ENCODE peak calls at places on chromosomes 11 and 22, in eight cellular contexts. One of them, this sample, is unnamed.

GRCh38 chr22:27614291-27615007 is 187.1 kb downstream of the MN1 start:
- DNase-seq in OCI-LY7: no peak
- DNase-seq in right cardiac atrium: peak; percentile 70
- DNase-seq in kidney: no peak
- DNase-seq in epithelial cell of esophagus: no peak
- DNase-seq in transverse colon: no peak
- DNase-seq in retinal pigment epithelial cell: no peak
- DNase-seq in Karpas-422: no peak
- DNase-seq in this sample: no peak

GRCh38 chr11:102577182-102577581 is 46.6 kb upstream of the MMP7 start:
- DNase-seq in OCI-LY7: no peak
- DNase-seq in right cardiac atrium: no peak
- DNase-seq in kidney: no peak
- DNase-seq in epithelial cell of esophagus: peak; percentile 19
- DNase-seq in transverse colon: no peak
- DNase-seq in retinal pigment epithelial cell: no peak
- DNase-seq in Karpas-422: no peak
- DNase-seq in this sample: no peak

GRCh38 chr11:74306440-74307175 is 4.8 kb downstream of the P4HA3 start:
- DNase-seq in OCI-LY7: no peak
- DNase-seq in right cardiac atrium: no peak
- DNase-seq in kidney: no peak
- DNase-seq in epithelial cell of esophagus: no peak
- DNase-seq in transverse colon: no peak
- DNase-seq in retinal pigment epithelial cell: no peak
- DNase-seq in Karpas-422: no peak
- DNase-seq in this sample: no peak

GRCh38 chr11:94740083-94740974 is 27.8 kb upstream of the AMOTL1 start:
- DNase-seq in OCI-LY7: no peak
- DNase-seq in right cardiac atrium: peak; percentile 87
- DNase-seq in kidney: peak; percentile 87
- DNase-seq in epithelial cell of esophagus: no peak
- DNase-seq in transverse colon: peak; percentile 24
- DNase-seq in retinal pigment epithelial cell: no peak
- DNase-seq in Karpas-422: no peak
- DNase-seq in this sample: no peak

GRCh38 chr11:68659158-68659921 is 25.0 kb upstream of the GAL start:
- DNase-seq in OCI-LY7: no peak
- DNase-seq in right cardiac atrium: peak; percentile 82
- DNase-seq in kidney: peak; percentile 85
- DNase-seq in epithelial cell of esophagus: peak; percentile 72
- DNase-seq in transverse colon: peak; percentile 14
- DNase-seq in retinal pigment epithelial cell: peak; percentile 62
- DNase-seq in Karpas-422: no peak
- DNase-seq in this sample: no peak

GRCh38 chr11:43381802-43382201 is 23.1 kb downstream of the TTC17 start:
- DNase-seq in OCI-LY7: no peak
- DNase-seq in right cardiac atrium: no peak
- DNase-seq in kidney: no peak
- DNase-seq in epithelial cell of esophagus: no peak
- DNase-seq in transverse colon: no peak
- DNase-seq in retinal pigment epithelial cell: no peak
- DNase-seq in Karpas-422: no peak
- DNase-seq in this sample: no peak

GRCh38 chr11:63915961-63916836 is 765 bp downstream of the RCOR2 start:
- DNase-seq in OCI-LY7: peak; percentile 55
- DNase-seq in right cardiac atrium: peak; percentile 88
- DNase-seq in kidney: peak; percentile 82
- DNase-seq in epithelial cell of esophagus: no peak
- DNase-seq in transverse colon: peak; percentile 61
- DNase-seq in retinal pigment epithelial cell: no peak
- DNase-seq in Karpas-422: no peak
- DNase-seq in this sample: no peak

GRCh38 chr11:9438611-9439010 is 22.2 kb upstream of the ZNF143 start:
- DNase-seq in OCI-LY7: no peak
- DNase-seq in right cardiac atrium: no peak
- DNase-seq in kidney: no peak
- DNase-seq in epithelial cell of esophagus: no peak
- DNase-seq in transverse colon: no peak
- DNase-seq in retinal pigment epithelial cell: no peak
- DNase-seq in Karpas-422: no peak
- DNase-seq in this sample: no peak

GRCh38 chr22:22043296-22044078 is 60.9 kb upstream of the TOP3B start:
- DNase-seq in OCI-LY7: peak; percentile 81
- DNase-seq in right cardiac atrium: no peak
- DNase-seq in kidney: no peak
- DNase-seq in epithelial cell of esophagus: no peak
- DNase-seq in transverse colon: no peak
- DNase-seq in retinal pigment epithelial cell: no peak
- DNase-seq in Karpas-422: peak; percentile 85
- DNase-seq in this sample: no peak

GRCh38 chr11:123303924-123304323 is 108.9 kb upstream of the CLMP start:
- DNase-seq in OCI-LY7: peak; percentile 55
- DNase-seq in right cardiac atrium: no peak
- DNase-seq in kidney: no peak
- DNase-seq in epithelial cell of esophagus: no peak
- DNase-seq in transverse colon: no peak
- DNase-seq in retinal pigment epithelial cell: no peak
- DNase-seq in Karpas-422: peak; percentile 91
- DNase-seq in this sample: no peak

GRCh38 chr22:47206819-47207218 is 444.4 kb downstream of the TBC1D22A start:
- DNase-seq in OCI-LY7: no peak
- DNase-seq in right cardiac atrium: no peak
- DNase-seq in kidney: peak; percentile 18
- DNase-seq in epithelial cell of esophagus: no peak
- DNase-seq in transverse colon: no peak
- DNase-seq in retinal pigment epithelial cell: no peak
- DNase-seq in Karpas-422: no peak
- DNase-seq in this sample: peak; percentile 43

GRCh38 chr11:43925063-43925931 is 17.1 kb upstream of the C11orf96 start:
- DNase-seq in OCI-LY7: no peak
- DNase-seq in right cardiac atrium: no peak
- DNase-seq in kidney: no peak
- DNase-seq in epithelial cell of esophagus: no peak
- DNase-seq in transverse colon: no peak
- DNase-seq in retinal pigment epithelial cell: no peak
- DNase-seq in Karpas-422: no peak
- DNase-seq in this sample: no peak

GRCh38 chr11:12321217-12321937 is 56.0 kb upstream of the PARVA start:
- DNase-seq in OCI-LY7: no peak
- DNase-seq in right cardiac atrium: no peak
- DNase-seq in kidney: no peak
- DNase-seq in epithelial cell of esophagus: no peak
- DNase-seq in transverse colon: no peak
- DNase-seq in retinal pigment epithelial cell: no peak
- DNase-seq in Karpas-422: no peak
- DNase-seq in this sample: peak; percentile 65

GRCh38 chr22:50600967-50601668 is 525 bp downstream of the MAPK8IP2 start:
- DNase-seq in OCI-LY7: no peak
- DNase-seq in right cardiac atrium: peak; percentile 52
- DNase-seq in kidney: peak; percentile 75
- DNase-seq in epithelial cell of esophagus: no peak
- DNase-seq in transverse colon: no peak
- DNase-seq in retinal pigment epithelial cell: no peak
- DNase-seq in Karpas-422: no peak
- DNase-seq in this sample: no peak

GRCh38 chr11:10320164-10320563 is 15.3 kb downstream of the ADM start:
- DNase-seq in OCI-LY7: no peak
- DNase-seq in right cardiac atrium: no peak
- DNase-seq in kidney: no peak
- DNase-seq in epithelial cell of esophagus: no peak
- DNase-seq in transverse colon: no peak
- DNase-seq in retinal pigment epithelial cell: no peak
- DNase-seq in Karpas-422: no peak
- DNase-seq in this sample: no peak

GRCh38 chr11:61675826-61676225 is 4.4 kb upstream of the DAGLA start:
- DNase-seq in OCI-LY7: no peak
- DNase-seq in right cardiac atrium: no peak
- DNase-seq in kidney: no peak
- DNase-seq in epithelial cell of esophagus: no peak
- DNase-seq in transverse colon: no peak
- DNase-seq in retinal pigment epithelial cell: no peak
- DNase-seq in Karpas-422: no peak
- DNase-seq in this sample: no peak

GRCh38 chr11:61667684-61668320 is 12.4 kb upstream of the DAGLA start:
- DNase-seq in OCI-LY7: no peak
- DNase-seq in right cardiac atrium: no peak
- DNase-seq in kidney: no peak
- DNase-seq in epithelial cell of esophagus: no peak
- DNase-seq in transverse colon: no peak
- DNase-seq in retinal pigment epithelial cell: no peak
- DNase-seq in Karpas-422: no peak
- DNase-seq in this sample: no peak

GRCh38 chr11:61670626-61671025 is 9.6 kb upstream of the DAGLA start:
- DNase-seq in OCI-LY7: no peak
- DNase-seq in right cardiac atrium: no peak
- DNase-seq in kidney: no peak
- DNase-seq in epithelial cell of esophagus: no peak
- DNase-seq in transverse colon: no peak
- DNase-seq in retinal pigment epithelial cell: no peak
- DNase-seq in Karpas-422: no peak
- DNase-seq in this sample: no peak

GRCh38 chr11:61669417-61669816 is 10.8 kb upstream of the DAGLA start:
- DNase-seq in OCI-LY7: no peak
- DNase-seq in right cardiac atrium: no peak
- DNase-seq in kidney: no peak
- DNase-seq in epithelial cell of esophagus: no peak
- DNase-seq in transverse colon: no peak
- DNase-seq in retinal pigment epithelial cell: no peak
- DNase-seq in Karpas-422: no peak
- DNase-seq in this sample: no peak

DNA sequence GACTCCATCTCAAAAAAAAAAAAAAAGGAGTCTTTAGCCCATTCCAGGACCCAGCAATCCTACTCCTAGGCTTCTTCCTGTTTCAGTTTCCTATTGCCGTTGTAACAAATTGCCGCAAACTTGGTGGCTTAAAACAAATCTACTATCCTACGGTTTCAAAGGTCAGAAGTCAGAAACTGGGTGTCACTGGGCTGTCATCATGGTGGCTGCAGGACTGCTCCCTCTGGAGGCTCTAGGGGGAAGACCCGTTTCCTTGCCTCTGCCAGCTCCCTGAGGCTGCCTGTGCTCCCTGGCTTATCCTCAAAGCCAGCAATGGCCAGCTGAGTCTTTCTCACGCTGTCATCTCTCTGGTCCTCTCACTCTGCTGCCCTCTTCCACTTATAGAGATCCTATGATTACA is 8.7 kb upstream of the DAGLA start:
- DNase-seq in OCI-LY7: no peak
- DNase-seq in right cardiac atrium: no peak
- DNase-seq in kidney: no peak
- DNase-seq in epithelial cell of esophagus: peak; percentile 25
- DNase-seq in transverse colon: peak; percentile 60
- DNase-seq in retinal pigment epithelial cell: no peak
- DNase-seq in Karpas-422: peak; percentile 56
- DNase-seq in this sample: peak; percentile 76
- H3K4me3 ChIP-seq in OCI-LY7: no peak overlapping the region
- H3K4me3 ChIP-seq in right cardiac atrium: no peak overlapping the region
- H3K4me3 ChIP-seq in kidney: no peak overlapping the region
- H3K4me3 ChIP-seq in epithelial cell of esophagus: no peak overlapping the region
- H3K4me3 ChIP-seq in transverse colon: no peak overlapping the region
- H3K4me3 ChIP-seq in retinal pigment epithelial cell: no peak overlapping the region
- H3K4me3 ChIP-seq in Karpas-422: no peak overlapping the region
- H3K4me3 ChIP-seq in this sample: no peak overlapping the region

GRCh38 chr22:49052023-49052538 is 775.6 kb downstream of the BRD1 start:
- DNase-seq in OCI-LY7: no peak
- DNase-seq in right cardiac atrium: no peak
- DNase-seq in kidney: peak; percentile 83
- DNase-seq in epithelial cell of esophagus: no peak
- DNase-seq in transverse colon: no peak
- DNase-seq in retinal pigment epithelial cell: no peak
- DNase-seq in Karpas-422: no peak
- DNase-seq in this sample: peak; percentile 11
- H3K4me3 ChIP-seq in OCI-LY7: no peak overlapping the region
- H3K4me3 ChIP-seq in right cardiac atrium: peak overlapping the region; percentile 4
- H3K4me3 ChIP-seq in kidney: peak overlapping the region; percentile 55
- H3K4me3 ChIP-seq in epithelial cell of esophagus: no peak overlapping the region
- H3K4me3 ChIP-seq in transverse colon: peak overlapping the region; percentile 14
- H3K4me3 ChIP-seq in retinal pigment epithelial cell: peak overlapping the region; percentile 17
- H3K4me3 ChIP-seq in Karpas-422: no peak overlapping the region
- H3K4me3 ChIP-seq in this sample: no peak overlapping the region

GRCh38 chr11:15936011-15936410 is 420.3 kb downstream of the SOX6 start:
- DNase-seq in OCI-LY7: no peak
- DNase-seq in right cardiac atrium: no peak
- DNase-seq in kidney: no peak
- DNase-seq in epithelial cell of esophagus: no peak
- DNase-seq in transverse colon: no peak
- DNase-seq in retinal pigment epithelial cell: no peak
- DNase-seq in Karpas-422: no peak
- DNase-seq in this sample: no peak

GRCh38 chr11:15937601-15938361 is 418.6 kb downstream of the SOX6 start:
- DNase-seq in OCI-LY7: no peak
- DNase-seq in right cardiac atrium: no peak
- DNase-seq in kidney: no peak
- DNase-seq in epithelial cell of esophagus: no peak
- DNase-seq in transverse colon: no peak
- DNase-seq in retinal pigment epithelial cell: no peak
- DNase-seq in Karpas-422: no peak
- DNase-seq in this sample: no peak

GRCh38 chr11:15940462-15941205 is 415.7 kb downstream of the SOX6 start:
- DNase-seq in OCI-LY7: no peak
- DNase-seq in right cardiac atrium: no peak
- DNase-seq in kidney: no peak
- DNase-seq in epithelial cell of esophagus: no peak
- DNase-seq in transverse colon: no peak
- DNase-seq in retinal pigment epithelial cell: no peak
- DNase-seq in Karpas-422: no peak
- DNase-seq in this sample: no peak

GRCh38 chr11:15938983-15939382 is 417.4 kb downstream of the SOX6 start:
- DNase-seq in OCI-LY7: no peak
- DNase-seq in right cardiac atrium: no peak
- DNase-seq in kidney: no peak
- DNase-seq in epithelial cell of esophagus: no peak
- DNase-seq in transverse colon: no peak
- DNase-seq in retinal pigment epithelial cell: no peak
- DNase-seq in Karpas-422: no peak
- DNase-seq in this sample: no peak

GRCh38 chr11:15938362-15938725 is 418.0 kb downstream of the SOX6 start:
- DNase-seq in OCI-LY7: no peak
- DNase-seq in right cardiac atrium: no peak
- DNase-seq in kidney: no peak
- DNase-seq in epithelial cell of esophagus: no peak
- DNase-seq in transverse colon: no peak
- DNase-seq in retinal pigment epithelial cell: no peak
- DNase-seq in Karpas-422: no peak
- DNase-seq in this sample: no peak
- H3K4me3 ChIP-seq in OCI-LY7: no peak overlapping the region
- H3K4me3 ChIP-seq in right cardiac atrium: no peak overlapping the region
- H3K4me3 ChIP-seq in kidney: no peak overlapping the region
- H3K4me3 ChIP-seq in epithelial cell of esophagus: no peak overlapping the region
- H3K4me3 ChIP-seq in transverse colon: no peak overlapping the region
- H3K4me3 ChIP-seq in retinal pigment epithelial cell: no peak overlapping the region
- H3K4me3 ChIP-seq in Karpas-422: no peak overlapping the region
- H3K4me3 ChIP-seq in this sample: no peak overlapping the region

DNA sequence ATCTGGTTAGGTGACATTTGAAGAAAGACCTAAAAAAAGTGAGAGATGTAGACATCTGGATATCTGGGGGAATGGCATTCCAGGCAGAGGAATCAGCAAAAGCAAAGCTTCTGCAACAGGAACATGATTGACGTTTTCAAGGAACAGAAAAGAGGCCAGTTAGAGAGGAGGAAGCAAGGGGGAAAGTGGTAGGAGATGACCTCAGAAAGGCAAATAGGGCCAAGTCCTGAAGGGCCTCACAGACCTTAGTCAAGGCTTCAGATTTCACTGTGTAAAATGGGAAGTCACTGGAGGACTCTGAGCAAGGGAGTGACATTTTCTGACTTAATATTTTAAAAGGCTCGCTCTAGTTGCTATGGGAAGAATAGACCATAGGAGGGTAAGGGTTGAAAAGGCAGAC is 9.7 kb downstream of the DEUP1 start:
- DNase-seq in OCI-LY7: no peak
- DNase-seq in right cardiac atrium: no peak
- DNase-seq in kidney: no peak
- DNase-seq in epithelial cell of esophagus: no peak
- DNase-seq in transverse colon: no peak
- DNase-seq in retinal pigment epithelial cell: no peak
- DNase-seq in Karpas-422: peak; percentile 65
- DNase-seq in this sample: no peak
- H3K4me3 ChIP-seq in OCI-LY7: no peak overlapping the region
- H3K4me3 ChIP-seq in right cardiac atrium: no peak overlapping the region
- H3K4me3 ChIP-seq in kidney: no peak overlapping the region
- H3K4me3 ChIP-seq in epithelial cell of esophagus: no peak overlapping the region
- H3K4me3 ChIP-seq in transverse colon: no peak overlapping the region
- H3K4me3 ChIP-seq in retinal pigment epithelial cell: no peak overlapping the region
- H3K4me3 ChIP-seq in Karpas-422: no peak overlapping the region
- H3K4me3 ChIP-seq in this sample: no peak overlapping the region

This sample was measured in small intestine.